ENCODE peak calls at places on chromosome 15, in four cellular contexts. L is stimulated activated CD4-positive, alpha-beta T cell treated with anti-CD3 and anti-CD28 coated beads, TNF-alpha, amount 100 ng/mL, for 4 hours; G is AG08395; R is H9. Q is an unnamed sample.

GRCh38 chr15:90266061-90266431 is 574 bp downstream of the NGRN start:
- DNase-seq in L (peak), R (no peak), G (peak), Q (no peak)

GRCh38 chr15:63283126-63283525 is 5.7 kb downstream of the APH1B start:
- DNase-seq in G (no peak), R (no peak), L (no peak), Q (no peak)

GRCh38 chr15:43275736-43276562 is 9.2 kb upstream of the TGM5 start:
- DNase-seq in G (no peak), R (no peak), L (no peak), Q (no peak)

GRCh38 chr15:99165956-99166689 is 61.2 kb downstream of the SYNM start:
- DNase-seq in G (no peak), R (no peak), L (no peak), Q (no peak)

GRCh38 chr15:101497017-101497416 is 7.5 kb upstream of the PCSK6 start:
- DNase-seq in L (no peak), R (no peak), G (no peak), Q (no peak)

GRCh38 chr15:101207867-101208288 is 44.0 kb downstream of the CHSY1 start:
- DNase-seq in L (no peak), G (peak), R (no peak), Q (no peak)

GRCh38 chr15:72916939-72917338 is 133.4 kb upstream of the ADPGK start:
- DNase-seq in G (no peak), R (no peak), L (no peak), Q (no peak)

GRCh38 chr15:66566963-66567531 is 1.2 kb upstream of the LCTL start:
- DNase-seq in G (peak), L (no peak), R (peak), Q (peak)

GRCh38 chr15:44087578-44088190 is 107.4 kb downstream of the FRMD5 start:
- DNase-seq in L (no peak), R (no peak), G (peak), Q (no peak)

GRCh38 chr15:27017168-27017809 is 46.3 kb downstream of the GABRG3 start:
- DNase-seq in G (peak), R (peak), L (no peak), Q (peak)

GRCh38 chr15:57138260-57138895 is 219.9 kb downstream of the TCF12 start:
- DNase-seq in L (no peak), G (peak), R (peak), Q (no peak)

GRCh38 chr15:48963524-48964113 is at the start of gene SHC4:
- DNase-seq in G (peak), R (peak), L (no peak), Q (no peak)

GRCh38 chr15:70258369-70259029 is 160.8 kb upstream of the TLE3 start:
- DNase-seq in R (no peak), G (no peak), L (peak), Q (peak)

GRCh38 chr15:66004618-66005262 is 135.4 kb downstream of the RAB11A start:
- DNase-seq in R (no peak), G (peak), L (no peak), Q (no peak)